ENCODE peak calls at places on chromosome 12, in four cellular contexts. F is neural progenitor cell, H is Daoy, P is activated gamma-delta T cell. T is an unnamed sample.

GRCh38 chr12:49058366-49059062 is 2.1 kb downstream of the KMT2D start:
- DNase-seq in H (no peak), P (no peak), F (peak), T (no peak)

GRCh38 chr12:8629486-8630033 is 16.9 kb upstream of the AICDA start:
- DNase-seq in H (peak), P (no peak), F (no peak), T (no peak)

GRCh38 chr12:113154351-113154973 is 4.9 kb downstream of the CFAP73 start:
- DNase-seq in F (peak), P (no peak), H (peak), T (no peak)

GRCh38 chr12:128818065-128819022 is 5.4 kb downstream of the SLC15A4 start:
- DNase-seq in H (peak), F (no peak), P (no peak), T (no peak)

GRCh38 chr12:51819851-51820720 is 28.4 kb downstream of the FIGNL2 start:
- DNase-seq in P (no peak), F (peak), H (peak), T (no peak)

GRCh38 chr12:100489326-100489725 is 15.7 kb downstream of the NR1H4 start:
- DNase-seq in F (no peak), P (no peak), H (no peak), T (no peak)

GRCh38 chr12:116609715-116610114 is 50.5 kb downstream of the MAP1LC3B2 start:
- DNase-seq in F (peak), H (peak), P (no peak), T (no peak)

GRCh38 chr12:108814462-108815211 is 42.7 kb downstream of the SSH1 start:
- DNase-seq in P (no peak), F (no peak), H (no peak), T (no peak)

GRCh38 chr12:71469235-71469873 is 29.8 kb downstream of the LGR5 start:
- DNase-seq in F (peak), H (peak), P (no peak), T (no peak)

GRCh38 chr12:42236017-42236416 is 2.0 kb downstream of the YAF2 start:
- DNase-seq in H (no peak), F (no peak), P (no peak), T (no peak)

GRCh38 chr12:102093319-102093718 is 26.6 kb downstream of the NUP37 start:
- DNase-seq in H (no peak), F (no peak), P (no peak), T (no peak)

GRCh38 chr12:15522574-15523187 is 200.4 kb downstream of the PTPRO start:
- DNase-seq in P (no peak), H (peak), F (peak), T (no peak)

GRCh38 chr12:70583251-70583650 is 54.0 kb downstream of the PTPRB start:
- DNase-seq in H (no peak), F (no peak), P (no peak), T (no peak)

GRCh38 chr12:88432536-88433462 is 147.5 kb downstream of the KITLG start:
- DNase-seq in P (no peak), H (no peak), F (no peak), T (no peak)

GRCh38 chr12:93234641-93235040 is 143.1 kb upstream of the NUDT4 start:
- DNase-seq in F (no peak), P (no peak), H (no peak), T (no peak)

GRCh38 chr12:6632026-6632978 is 3.5 kb downstream of the LPAR5 start:
- DNase-seq in P (no peak), H (peak), F (peak), T (no peak)

GRCh38 chr12:46921754-46922113 is 95.9 kb upstream of the SLC38A4 start:
- DNase-seq in P (no peak), H (no peak), F (no peak), T (no peak)

GRCh38 chr12:65896743-65897142 is 72.5 kb downstream of the HMGA2 start:
- DNase-seq in P (no peak), F (no peak), H (no peak), T (no peak)

GRCh38 chr12:111340231-111340630 is 28.7 kb downstream of the PHETA1 start:
- DNase-seq in P (no peak), F (no peak), H (no peak), T (no peak)

GRCh38 chr12:49503674-49504180 is 35.1 kb upstream of the KCNH3 start:
- DNase-seq in H (peak), F (no peak), P (no peak), T (no peak)

GRCh38 chr12:76680940-76681339 is 83.0 kb upstream of the ZDHHC17 start:
- DNase-seq in P (no peak), H (no peak), F (no peak), T (no peak)

GRCh38 chr12:111788178-111788654 is 21.5 kb downstream of the ALDH2 start:
- DNase-seq in P (no peak), F (peak), H (peak), T (peak)

GRCh38 chr12:570237-570925 is 92.9 kb downstream of the NINJ2 start:
- DNase-seq in H (peak), P (no peak), F (peak), T (peak)

GRCh38 chr12:6810758-6811157 is 10.9 kb upstream of the GPR162 start:
- DNase-seq in F (no peak), H (no peak), P (no peak), T (no peak)

GRCh38 chr12:77214136-77214535 is 148.8 kb upstream of the E2F7 start:
- DNase-seq in F (no peak), H (no peak), P (no peak), T (no peak)

GRCh38 chr12:120651821-120652220 is 11.4 kb downstream of the CABP1 start:
- DNase-seq in F (peak), P (no peak), H (no peak), T (no peak)

GRCh38 chr12:32309811-32310755 is 89.3 kb upstream of the FGD4 start:
- DNase-seq in H (no peak), F (no peak), P (no peak), T (no peak)

GRCh38 chr12:57983858-57984505 is 42.6 kb downstream of the ATP23 start:
- DNase-seq in F (no peak), P (no peak), H (no peak), T (no peak)

GRCh38 chr12:22625671-22626251 is 790 bp downstream of the ETNK1 start:
- DNase-seq in P (no peak), F (peak), H (peak), T (peak)

GRCh38 chr12:117012189-117012805 is 86.9 kb downstream of the TESC start:
- DNase-seq in P (no peak), F (no peak), H (no peak), T (no peak)

GRCh38 chr12:101573743-101574142 is 21.0 kb upstream of the MYBPC1 start:
- DNase-seq in F (no peak), H (no peak), P (no peak), T (no peak)

GRCh38 chr12:125218952-125219351 is 153.7 kb downstream of the AACS start:
- DNase-seq in P (no peak), F (no peak), H (no peak), T (no peak)

GRCh38 chr12:106839343-106839742 is 64.9 kb downstream of the RIC8B start:
- DNase-seq in P (no peak), H (no peak), F (no peak), T (no peak)

GRCh38 chr12:13165578-13166120 is 30.9 kb upstream of the EMP1 start:
- DNase-seq in P (no peak), F (no peak), H (peak), T (peak)

GRCh38 chr12:123106640-123107359 is 44.1 kb downstream of the PITPNM2 start:
- DNase-seq in H (peak), F (no peak), P (no peak), T (no peak)

GRCh38 chr12:132218915-132219314 is 74.7 kb downstream of the NOC4L start:
- DNase-seq in H (no peak), F (peak), P (no peak), T (no peak)

GRCh38 chr12:124694846-124695497 is 127.6 kb upstream of the NCOR2 start:
- DNase-seq in H (peak), F (no peak), P (no peak), T (no peak)

GRCh38 chr12:103791350-103791920 is 49.6 kb downstream of the NT5DC3 start:
- DNase-seq in F (no peak), H (no peak), P (no peak), T (no peak)

GRCh38 chr12:107660230-107660629 is 25.4 kb upstream of the PWP1 start:
- DNase-seq in P (no peak), F (no peak), H (peak), T (no peak)

GRCh38 chr12:49527361-49528130 is 11.3 kb upstream of the KCNH3 start:
- DNase-seq in P (no peak), H (no peak), F (no peak), T (no peak)

T was measured in gastrocnemius medialis.